ENCODE peak calls at places on chromosomes 13 and 19, in five cellular contexts. One of them, this sample, is unnamed.

GRCh38 chr19:44677019-44677809 is 5.9 kb downstream of the CEACAM19 start:
- DNase-seq in IMR-90: peak
- DNase-seq in H9: peak
- DNase-seq in H1: no peak
- DNase-seq in mesenchymal stem cell: peak
- DNase-seq in this sample: peak

GRCh38 chr13:112729408-112729807 is 39.6 kb downstream of the ATP11A start:
- DNase-seq in IMR-90: no peak
- DNase-seq in H9: peak
- DNase-seq in H1: no peak
- DNase-seq in mesenchymal stem cell: no peak
- DNase-seq in this sample: no peak

GRCh38 chr19:38837656-38838121 is 6.1 kb upstream of the ECH1 start:
- DNase-seq in IMR-90: peak
- DNase-seq in H9: no peak
- DNase-seq in H1: no peak
- DNase-seq in mesenchymal stem cell: no peak
- DNase-seq in this sample: peak

GRCh38 chr19:19946226-19946625 is 45.5 kb downstream of the ZNF93 start:
- DNase-seq in IMR-90: no peak
- DNase-seq in H9: no peak
- DNase-seq in H1: no peak
- DNase-seq in mesenchymal stem cell: no peak
- DNase-seq in this sample: no peak

GRCh38 chr13:45132384-45133064 is 12.2 kb downstream of the GTF2F2 start:
- DNase-seq in IMR-90: no peak
- DNase-seq in H9: no peak
- DNase-seq in H1: no peak
- DNase-seq in mesenchymal stem cell: no peak
- DNase-seq in this sample: no peak

GRCh38 chr13:72963762-72964161 is 95.0 kb upstream of the KLF5 start:
- DNase-seq in IMR-90: no peak
- DNase-seq in H9: no peak
- DNase-seq in H1: no peak
- DNase-seq in mesenchymal stem cell: no peak
- DNase-seq in this sample: no peak

GRCh38 chr19:6739884-6740588 is 556 bp downstream of the TRIP10 start:
- DNase-seq in IMR-90: no peak
- DNase-seq in H9: peak
- DNase-seq in H1: no peak
- DNase-seq in mesenchymal stem cell: peak
- DNase-seq in this sample: peak

GRCh38 chr19:6103217-6103644 is 7.1 kb downstream of the RFX2 start:
- DNase-seq in IMR-90: peak
- DNase-seq in H9: no peak
- DNase-seq in H1: no peak
- DNase-seq in mesenchymal stem cell: peak
- DNase-seq in this sample: peak

GRCh38 chr19:49092686-49093085 is 7.4 kb downstream of the SNRNP70 start:
- DNase-seq in IMR-90: no peak
- DNase-seq in H9: no peak
- DNase-seq in H1: no peak
- DNase-seq in mesenchymal stem cell: no peak
- DNase-seq in this sample: no peak

GRCh38 chr19:46718157-46718933 is 1.4 kb upstream of the PRKD2 start:
- DNase-seq in IMR-90: no peak
- DNase-seq in H9: peak
- DNase-seq in H1: no peak
- DNase-seq in mesenchymal stem cell: no peak
- DNase-seq in this sample: peak

GRCh38 chr19:46717034-46717715 is at the start of gene PRKD2:
- DNase-seq in IMR-90: peak
- DNase-seq in H9: peak
- DNase-seq in H1: no peak
- DNase-seq in mesenchymal stem cell: peak
- DNase-seq in this sample: peak

GRCh38 chr19:46718934-46719551 is 2.1 kb upstream of the PRKD2 start:
- DNase-seq in IMR-90: no peak
- DNase-seq in H9: no peak
- DNase-seq in H1: no peak
- DNase-seq in mesenchymal stem cell: no peak
- DNase-seq in this sample: no peak

GRCh38 chr19:46716672-46717033 is 261 bp downstream of the PRKD2 start:
- DNase-seq in IMR-90: no peak
- DNase-seq in H9: no peak
- DNase-seq in H1: no peak
- DNase-seq in mesenchymal stem cell: no peak
- DNase-seq in this sample: no peak

DNA sequence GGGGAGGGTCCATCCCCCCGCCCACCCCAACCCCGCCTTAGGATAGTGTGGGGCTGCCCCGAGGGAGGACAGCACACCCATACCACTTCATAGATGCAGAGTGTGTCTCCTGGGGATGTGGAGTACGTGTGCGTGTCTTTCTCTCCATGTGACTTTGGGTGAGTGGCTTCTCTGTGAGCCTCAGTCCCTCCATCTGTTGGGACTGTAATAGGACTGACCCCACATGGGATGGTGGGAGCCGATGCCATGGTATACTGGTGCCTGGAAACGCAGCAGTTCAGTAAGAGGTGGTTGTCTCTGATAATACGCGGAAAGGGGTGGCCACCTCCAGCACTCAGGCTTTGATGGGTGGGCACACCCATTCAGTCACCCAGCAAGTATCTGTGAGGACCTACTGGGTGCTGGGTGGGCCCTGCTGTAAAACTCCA is 816 bp upstream of the PRKD2 start:
- DNase-seq in IMR-90: no peak
- DNase-seq in H9: no peak
- DNase-seq in H1: no peak
- DNase-seq in mesenchymal stem cell: no peak
- DNase-seq in this sample: no peak
- H3K18ac ChIP-seq in IMR-90: no peak
- H3K18ac ChIP-seq in H9: no peak
- H3K18ac ChIP-seq in H1: no peak
- H3K18ac ChIP-seq in mesenchymal stem cell: peak
- H3K18ac ChIP-seq in this sample: no peak

GRCh38 chr19:4390017-4390861 is 10.1 kb downstream of the SH3GL1 start:
- DNase-seq in IMR-90: peak
- DNase-seq in H9: peak
- DNase-seq in H1: peak
- DNase-seq in mesenchymal stem cell: peak
- DNase-seq in this sample: no peak
- H2AK5ac ChIP-seq in IMR-90: peak
- H2AK5ac ChIP-seq in H9: no peak
- H2AK5ac ChIP-seq in H1: peak
- H2AK5ac ChIP-seq in mesenchymal stem cell: peak
- H2AK5ac ChIP-seq in this sample: peak

GRCh38 chr19:41928754-41929535 is 696 bp upstream of the ERFL start:
- DNase-seq in IMR-90: no peak
- DNase-seq in H9: no peak
- DNase-seq in H1: no peak
- DNase-seq in mesenchymal stem cell: no peak
- DNase-seq in this sample: no peak
- H3K18ac ChIP-seq in IMR-90: no peak
- H3K18ac ChIP-seq in H9: no peak
- H3K18ac ChIP-seq in H1: no peak
- H3K18ac ChIP-seq in mesenchymal stem cell: peak
- H3K18ac ChIP-seq in this sample: no peak

GRCh38 chr19:18225702-18226468 is at the start of gene PDE4C:
- DNase-seq in IMR-90: no peak
- DNase-seq in H9: peak
- DNase-seq in H1: no peak
- DNase-seq in mesenchymal stem cell: peak
- DNase-seq in this sample: no peak
- H2AK5ac ChIP-seq in IMR-90: peak
- H2AK5ac ChIP-seq in H9: no peak
- H2AK5ac ChIP-seq in H1: no peak
- H2AK5ac ChIP-seq in mesenchymal stem cell: no peak
- H2AK5ac ChIP-seq in this sample: no peak

DNA sequence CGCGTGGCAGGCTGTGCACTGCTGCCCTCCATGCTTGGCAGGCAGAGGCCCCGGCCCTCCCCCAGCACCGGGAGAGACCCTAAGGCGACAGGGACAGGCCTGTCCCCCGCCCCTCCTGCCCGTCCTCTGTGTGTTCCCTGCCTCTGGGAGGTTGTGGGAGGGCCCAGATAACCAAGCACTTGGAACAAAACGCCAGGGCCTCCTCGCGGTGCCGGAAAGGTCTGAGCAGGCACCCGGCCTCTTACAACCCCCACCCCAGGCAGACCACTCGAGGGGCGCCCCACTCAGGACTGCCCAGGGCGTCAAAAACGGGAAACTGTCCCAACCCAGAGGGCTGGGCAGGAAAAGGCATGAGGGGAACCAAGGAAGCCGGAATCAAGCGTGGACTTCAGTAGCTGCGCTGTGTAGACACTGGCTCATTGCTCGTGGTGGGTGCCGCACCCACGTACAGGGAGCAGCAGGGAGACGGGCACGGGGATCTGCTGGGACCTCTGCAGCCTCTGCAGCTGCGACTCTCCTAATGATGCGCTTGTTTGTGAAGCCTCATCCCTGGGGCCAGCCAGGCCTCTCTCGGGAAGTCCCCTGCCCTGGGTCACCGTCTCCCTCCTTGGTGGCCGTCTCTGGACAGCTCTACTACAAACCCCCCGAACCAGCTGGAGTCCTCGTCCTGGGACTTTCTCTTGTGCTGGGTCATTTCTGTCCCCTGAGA is 20.0 kb downstream of the GNA11 start:
- DNase-seq in IMR-90: no peak
- DNase-seq in H9: no peak
- DNase-seq in H1: no peak
- DNase-seq in mesenchymal stem cell: no peak
- DNase-seq in this sample: no peak
- H3K18ac ChIP-seq in IMR-90: no peak
- H3K18ac ChIP-seq in H9: no peak
- H3K18ac ChIP-seq in H1: no peak
- H3K18ac ChIP-seq in mesenchymal stem cell: no peak
- H3K18ac ChIP-seq in this sample: no peak

GRCh38 chr19:1997353-1998233 is 17.9 kb downstream of the BTBD2 start:
- DNase-seq in IMR-90: no peak
- DNase-seq in H9: no peak
- DNase-seq in H1: no peak
- DNase-seq in mesenchymal stem cell: no peak
- DNase-seq in this sample: no peak

GRCh38 chr19:2003901-2004300 is 11.6 kb downstream of the BTBD2 start:
- DNase-seq in IMR-90: no peak
- DNase-seq in H9: no peak
- DNase-seq in H1: no peak
- DNase-seq in mesenchymal stem cell: no peak
- DNase-seq in this sample: no peak

GRCh38 chr19:1999856-2000515 is 15.5 kb downstream of the BTBD2 start:
- DNase-seq in IMR-90: no peak
- DNase-seq in H9: no peak
- DNase-seq in H1: no peak
- DNase-seq in mesenchymal stem cell: no peak
- DNase-seq in this sample: no peak

DNA sequence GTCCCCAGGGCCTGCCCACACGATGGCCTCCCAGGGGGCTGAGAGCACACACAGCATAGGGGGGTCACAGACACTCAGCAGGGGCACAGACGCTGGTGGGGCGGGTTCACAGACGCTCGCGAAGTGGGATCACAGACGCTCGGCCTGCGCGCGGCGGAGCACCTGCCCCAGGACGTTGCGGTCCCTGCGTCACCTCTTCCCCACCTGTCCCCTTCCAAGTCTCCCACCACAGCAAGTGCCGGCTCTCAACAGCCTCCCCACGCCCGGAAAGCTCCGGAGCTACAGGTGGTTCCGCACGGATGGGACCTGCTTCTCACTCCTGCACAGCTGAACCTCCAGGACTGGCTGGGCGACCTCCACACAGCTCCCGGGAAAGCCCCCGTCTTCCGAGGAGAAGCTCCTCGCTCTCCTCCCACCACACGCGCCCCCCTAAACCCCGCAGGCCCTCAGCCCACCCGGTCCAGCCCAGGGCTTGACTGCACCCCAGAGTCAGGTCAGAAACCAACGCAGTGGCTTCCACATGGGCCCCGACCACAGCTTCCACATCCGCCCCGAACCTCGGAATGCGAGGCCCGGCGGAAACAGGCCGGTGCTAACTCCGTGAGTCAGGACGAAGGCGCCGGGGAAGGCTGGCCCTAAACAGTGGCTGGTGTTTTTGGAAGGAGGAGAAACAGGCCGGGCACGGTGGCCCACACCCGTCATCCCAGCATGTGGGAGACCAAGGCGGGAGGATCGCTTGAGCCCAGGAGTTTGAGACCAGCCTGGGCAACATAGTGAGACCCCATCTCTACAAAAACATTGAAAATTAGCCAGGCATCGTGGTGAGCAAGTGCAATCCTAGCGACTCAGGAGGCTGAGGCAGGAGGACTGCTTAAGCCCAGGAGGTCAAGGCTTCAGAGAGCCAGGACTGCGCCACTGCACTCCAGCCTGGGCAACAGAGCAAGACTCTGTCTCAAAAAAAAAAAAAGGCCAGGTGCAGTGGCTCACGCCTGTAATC is 16.5 kb downstream of the BTBD2 start:
- DNase-seq in IMR-90: no peak
- DNase-seq in H9: no peak
- DNase-seq in H1: no peak
- DNase-seq in mesenchymal stem cell: no peak
- DNase-seq in this sample: no peak
- H2AK5ac ChIP-seq in IMR-90: no peak
- H2AK5ac ChIP-seq in H9: no peak
- H2AK5ac ChIP-seq in H1: no peak
- H2AK5ac ChIP-seq in mesenchymal stem cell: no peak
- H2AK5ac ChIP-seq in this sample: no peak

GRCh38 chr13:29525757-29526156 is 69.7 kb downstream of the SLC7A1 start:
- DNase-seq in IMR-90: no peak
- DNase-seq in H9: no peak
- DNase-seq in H1: no peak
- DNase-seq in mesenchymal stem cell: no peak
- DNase-seq in this sample: no peak
- H3K18ac ChIP-seq in IMR-90: no peak
- H3K18ac ChIP-seq in H9: no peak
- H3K18ac ChIP-seq in H1: no peak
- H3K18ac ChIP-seq in mesenchymal stem cell: no peak
- H3K18ac ChIP-seq in this sample: peak

DNA sequence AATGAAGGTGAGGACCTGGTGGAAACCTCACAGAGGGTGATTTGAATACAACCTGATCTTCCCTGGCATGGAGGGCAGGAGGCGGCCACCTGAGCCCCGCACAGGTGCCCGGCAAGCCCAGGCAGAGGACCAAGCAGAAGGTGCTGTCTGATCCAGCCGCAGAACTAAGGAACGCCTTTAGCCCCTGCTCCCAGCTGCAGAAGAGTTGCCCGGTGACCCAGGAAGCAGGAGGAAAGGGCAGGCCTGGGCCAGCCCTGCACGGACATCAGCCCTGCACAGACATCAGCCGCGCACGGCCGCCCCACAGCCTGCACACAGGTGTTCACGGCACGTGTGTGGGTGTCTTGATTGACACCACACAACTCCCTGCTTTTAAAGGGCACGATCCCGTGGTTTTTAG is 43.1 kb downstream of the RASA3 start:
- DNase-seq in IMR-90: no peak
- DNase-seq in H9: no peak
- DNase-seq in H1: no peak
- DNase-seq in mesenchymal stem cell: no peak
- DNase-seq in this sample: no peak
- H2AK5ac ChIP-seq in IMR-90: no peak
- H2AK5ac ChIP-seq in H9: no peak
- H2AK5ac ChIP-seq in H1: no peak
- H2AK5ac ChIP-seq in mesenchymal stem cell: no peak
- H2AK5ac ChIP-seq in this sample: no peak

GRCh38 chr13:113768018-113768905 is 9.2 kb downstream of the TMEM255B start:
- DNase-seq in IMR-90: no peak
- DNase-seq in H9: no peak
- DNase-seq in H1: no peak
- DNase-seq in mesenchymal stem cell: no peak
- DNase-seq in this sample: no peak
- H3K18ac ChIP-seq in IMR-90: no peak
- H3K18ac ChIP-seq in H9: no peak
- H3K18ac ChIP-seq in H1: no peak
- H3K18ac ChIP-seq in mesenchymal stem cell: no peak
- H3K18ac ChIP-seq in this sample: no peak

GRCh38 chr19:46634656-46635218 is 1.3 kb downstream of the GNG8 start:
- DNase-seq in IMR-90: no peak
- DNase-seq in H9: peak
- DNase-seq in H1: no peak
- DNase-seq in mesenchymal stem cell: no peak
- DNase-seq in this sample: no peak
- H2AK5ac ChIP-seq in IMR-90: peak
- H2AK5ac ChIP-seq in H9: no peak
- H2AK5ac ChIP-seq in H1: no peak
- H2AK5ac ChIP-seq in mesenchymal stem cell: no peak
- H2AK5ac ChIP-seq in this sample: no peak

This sample was measured in trophoblast cell.